ENCODE peak calls at places on chromosomes 13 and 19, in eight cellular contexts. I, G, U, Z, M, X, W and N are unnamed samples.

GRCh38 chr19:13022859-13023636 is 27.8 kb downstream of the NFIX start:
- DNase-seq in I (peak), X (peak), W (peak), G (peak), Z (no peak), M (no peak), U (peak), N (no peak)

GRCh38 chr13:73090116-73090811 is 31.5 kb downstream of the KLF5 start:
- DNase-seq in U (peak), I (peak), X (no peak), M (no peak), G (peak), W (peak), Z (no peak), N (no peak)

GRCh38 chr13:93875527-93875926 is 604.0 kb downstream of the DCT start:
- DNase-seq in G (peak), Z (no peak), W (peak), M (no peak), U (no peak), I (no peak), X (no peak), N (no peak)

GRCh38 chr13:35139591-35139990 is 197.5 kb downstream of the NBEA start:
- DNase-seq in M (no peak), W (no peak), U (no peak), Z (no peak), G (no peak), X (no peak), I (no peak), N (no peak)

GRCh38 chr19:13169769-13170168 is 19.6 kb downstream of the IER2 start:
- DNase-seq in U (no peak), X (no peak), I (no peak), M (no peak), G (no peak), W (peak), Z (no peak), N (no peak)

GRCh38 chr19:1315470-1316166 is 29.9 kb downstream of the EFNA2 start:
- DNase-seq in I (peak), X (peak), U (peak), W (peak), M (no peak), G (no peak), Z (no peak), N (no peak)

GRCh38 chr13:73215807-73216206 is 157.0 kb downstream of the KLF5 start:
- DNase-seq in X (no peak), M (no peak), G (no peak), W (no peak), U (no peak), I (no peak), Z (no peak), N (no peak)

GRCh38 chr13:80716610-80717081 is 375.7 kb upstream of the SPRY2 start:
- DNase-seq in G (no peak), I (no peak), U (no peak), W (peak), X (peak), M (no peak), Z (no peak), N (no peak)

GRCh38 chr13:45974500-45974899 is 78.0 kb downstream of the ZC3H13 start:
- DNase-seq in G (no peak), W (peak), I (no peak), Z (no peak), X (no peak), U (no peak), M (no peak), N (no peak)

GRCh38 chr13:42524487-42525034 is 49.4 kb upstream of the TNFSF11 start:
- DNase-seq in W (no peak), X (no peak), G (no peak), U (no peak), I (no peak), M (no peak), Z (no peak), N (no peak)

GRCh38 chr13:111488466-111489132 is 168.2 kb downstream of the TEX29 start:
- DNase-seq in M (no peak), U (no peak), X (no peak), Z (no peak), W (no peak), G (no peak), I (no peak), N (no peak)

GRCh38 chr19:8487137-8487851 is 15.1 kb downstream of the PRAM1 start:
- DNase-seq in M (peak), I (no peak), U (no peak), W (no peak), X (no peak), G (no peak), Z (peak), N (peak)

GRCh38 chr19:2038284-2039081 is 12.6 kb downstream of the MKNK2 start:
- DNase-seq in M (no peak), W (no peak), X (no peak), Z (no peak), G (no peak), U (no peak), I (no peak), N (no peak)

GRCh38 chr13:100209857-100210580 is 121.1 kb downstream of the PCCA start:
- DNase-seq in M (no peak), I (no peak), X (no peak), W (peak), U (no peak), G (no peak), Z (no peak), N (no peak)

GRCh38 chr13:102286326-102286725 is 115.5 kb downstream of the FGF14 start:
- DNase-seq in I (no peak), G (peak), W (peak), M (no peak), Z (no peak), X (no peak), U (no peak), N (no peak)

GRCh38 chr13:108315273-108315672 is 45.8 kb downstream of the TNFSF13B start:
- DNase-seq in M (no peak), X (no peak), Z (no peak), W (no peak), I (no peak), U (no peak), G (no peak), N (no peak)